ENCODE peak calls at places on chromosomes 11 and 22, in six cellular contexts. One of them, this sample, is unnamed.

GRCh38 chr22:32574397-32574796 is 99.8 kb downstream of the FBXO7 start:
- DNase-seq in A549: no peak
- DNase-seq in spleen: no peak
- DNase-seq in osteoblast: no peak
- DNase-seq in neuronal stem cell: no peak
- DNase-seq in upper lobe of left lung: no peak
- DNase-seq in this sample: no peak

GRCh38 chr11:32829157-32829679 is 509 bp upstream of the PRRG4 start:
- DNase-seq in A549: no peak
- DNase-seq in spleen: no peak
- DNase-seq in osteoblast: peak; percentile 22
- DNase-seq in neuronal stem cell: no peak
- DNase-seq in upper lobe of left lung: no peak
- DNase-seq in this sample: no peak

GRCh38 chr11:15956302-15956701 is 400.0 kb downstream of the SOX6 start:
- DNase-seq in A549: no peak
- DNase-seq in spleen: no peak
- DNase-seq in osteoblast: no peak
- DNase-seq in neuronal stem cell: no peak
- DNase-seq in upper lobe of left lung: no peak
- DNase-seq in this sample: no peak

GRCh38 chr11:88629496-88629895 is 292.0 kb upstream of the CTSC start:
- DNase-seq in A549: no peak
- DNase-seq in spleen: no peak
- DNase-seq in osteoblast: no peak
- DNase-seq in neuronal stem cell: no peak
- DNase-seq in upper lobe of left lung: no peak
- DNase-seq in this sample: no peak

GRCh38 chr11:16030664-16031063 is 325.7 kb downstream of the SOX6 start:
- DNase-seq in A549: no peak
- DNase-seq in spleen: no peak
- DNase-seq in osteoblast: no peak
- DNase-seq in neuronal stem cell: no peak
- DNase-seq in upper lobe of left lung: no peak
- DNase-seq in this sample: no peak

GRCh38 chr11:69129053-69129452 is 26.7 kb upstream of the SMIM38 start:
- DNase-seq in A549: no peak
- DNase-seq in spleen: no peak
- DNase-seq in osteoblast: no peak
- DNase-seq in neuronal stem cell: no peak
- DNase-seq in upper lobe of left lung: no peak
- DNase-seq in this sample: no peak

GRCh38 chr11:27445625-27446024 is 27.0 kb downstream of the LGR4 start:
- DNase-seq in A549: no peak
- DNase-seq in spleen: no peak
- DNase-seq in osteoblast: no peak
- DNase-seq in neuronal stem cell: no peak
- DNase-seq in upper lobe of left lung: no peak
- DNase-seq in this sample: no peak

GRCh38 chr11:27672836-27673464 is 27.3 kb downstream of the BDNF start:
- DNase-seq in A549: no peak
- DNase-seq in spleen: no peak
- DNase-seq in osteoblast: no peak
- DNase-seq in neuronal stem cell: no peak
- DNase-seq in upper lobe of left lung: no peak
- DNase-seq in this sample: no peak

GRCh38 chr11:44246726-44247125 is 63.2 kb downstream of the ALX4 start:
- DNase-seq in A549: no peak
- DNase-seq in spleen: no peak
- DNase-seq in osteoblast: no peak
- DNase-seq in neuronal stem cell: no peak
- DNase-seq in upper lobe of left lung: no peak
- DNase-seq in this sample: no peak

GRCh38 chr11:70078796-70079616 is 889 bp downstream of the ANO1 start:
- DNase-seq in A549: no peak
- DNase-seq in spleen: peak; percentile 62
- DNase-seq in osteoblast: peak; percentile 74
- DNase-seq in neuronal stem cell: no peak
- DNase-seq in upper lobe of left lung: no peak
- DNase-seq in this sample: no peak

GRCh38 chr11:11555228-11555627 is 66.6 kb downstream of the GALNT18 start:
- DNase-seq in A549: no peak
- DNase-seq in spleen: no peak
- DNase-seq in osteoblast: no peak
- DNase-seq in neuronal stem cell: no peak
- DNase-seq in upper lobe of left lung: no peak
- DNase-seq in this sample: no peak

GRCh38 chr11:132093861-132094260 is 723.4 kb downstream of the NTM start:
- DNase-seq in A549: no peak
- DNase-seq in spleen: no peak
- DNase-seq in osteoblast: no peak
- DNase-seq in neuronal stem cell: no peak
- DNase-seq in upper lobe of left lung: no peak
- DNase-seq in this sample: no peak

GRCh38 chr11:125176866-125177265 is 12.3 kb downstream of the PKNOX2 start:
- DNase-seq in A549: no peak
- DNase-seq in spleen: no peak
- DNase-seq in osteoblast: no peak
- DNase-seq in neuronal stem cell: no peak
- DNase-seq in upper lobe of left lung: no peak
- DNase-seq in this sample: no peak

GRCh38 chr11:78427615-78428272 is 10.1 kb upstream of the GAB2 start:
- DNase-seq in A549: no peak
- DNase-seq in spleen: no peak
- DNase-seq in osteoblast: no peak
- DNase-seq in neuronal stem cell: no peak
- DNase-seq in upper lobe of left lung: no peak
- DNase-seq in this sample: no peak

GRCh38 chr22:44885806-44886360 is 123.9 kb downstream of the PHF21B start:
- DNase-seq in A549: no peak
- DNase-seq in spleen: no peak
- DNase-seq in osteoblast: no peak
- DNase-seq in neuronal stem cell: no peak
- DNase-seq in upper lobe of left lung: no peak
- DNase-seq in this sample: no peak

GRCh38 chr11:65429724-65430405 is 7.3 kb downstream of the NEAT1 start:
- DNase-seq in A549: no peak
- DNase-seq in spleen: peak; percentile 91
- DNase-seq in osteoblast: no peak
- DNase-seq in neuronal stem cell: no peak
- DNase-seq in upper lobe of left lung: peak; percentile 89
- DNase-seq in this sample: peak; percentile 60

GRCh38 chr11:57438345-57439280 is 11.7 kb upstream of the SLC43A3 start:
- DNase-seq in A549: no peak
- DNase-seq in spleen: no peak
- DNase-seq in osteoblast: no peak
- DNase-seq in neuronal stem cell: no peak
- DNase-seq in upper lobe of left lung: no peak
- DNase-seq in this sample: no peak

GRCh38 chr22:44263547-44263946 is 49.2 kb downstream of the SHISAL1 start:
- DNase-seq in A549: no peak
- DNase-seq in spleen: peak; percentile 56
- DNase-seq in osteoblast: no peak
- DNase-seq in neuronal stem cell: no peak
- DNase-seq in upper lobe of left lung: peak; percentile 17
- DNase-seq in this sample: no peak

GRCh38 chr11:19453893-19454292 is 213.1 kb upstream of the E2F8 start:
- DNase-seq in A549: no peak
- DNase-seq in spleen: no peak
- DNase-seq in osteoblast: peak; percentile 92
- DNase-seq in neuronal stem cell: no peak
- DNase-seq in upper lobe of left lung: no peak
- DNase-seq in this sample: no peak

GRCh38 chr11:12154871-12155668 is 44.7 kb downstream of the MICAL2 start:
- DNase-seq in A549: no peak
- DNase-seq in spleen: peak; percentile 21
- DNase-seq in osteoblast: no peak
- DNase-seq in neuronal stem cell: no peak
- DNase-seq in upper lobe of left lung: no peak
- DNase-seq in this sample: no peak

GRCh38 chr22:48957311-48957986 is 870.2 kb downstream of the BRD1 start:
- DNase-seq in A549: no peak
- DNase-seq in spleen: peak; percentile 66
- DNase-seq in osteoblast: peak; percentile 67
- DNase-seq in neuronal stem cell: no peak
- DNase-seq in upper lobe of left lung: peak; percentile 69
- DNase-seq in this sample: no peak

GRCh38 chr11:78802058-78802633 is 227.5 kb upstream of the NARS2 start:
- DNase-seq in A549: no peak
- DNase-seq in spleen: no peak
- DNase-seq in osteoblast: peak; percentile 39
- DNase-seq in neuronal stem cell: no peak
- DNase-seq in upper lobe of left lung: peak; percentile 11
- DNase-seq in this sample: no peak

GRCh38 chr11:59528741-59529140 is 17.4 kb downstream of the OR4D9 start:
- DNase-seq in A549: no peak
- DNase-seq in spleen: no peak
- DNase-seq in osteoblast: no peak
- DNase-seq in neuronal stem cell: no peak
- DNase-seq in upper lobe of left lung: no peak
- DNase-seq in this sample: no peak

DNA sequence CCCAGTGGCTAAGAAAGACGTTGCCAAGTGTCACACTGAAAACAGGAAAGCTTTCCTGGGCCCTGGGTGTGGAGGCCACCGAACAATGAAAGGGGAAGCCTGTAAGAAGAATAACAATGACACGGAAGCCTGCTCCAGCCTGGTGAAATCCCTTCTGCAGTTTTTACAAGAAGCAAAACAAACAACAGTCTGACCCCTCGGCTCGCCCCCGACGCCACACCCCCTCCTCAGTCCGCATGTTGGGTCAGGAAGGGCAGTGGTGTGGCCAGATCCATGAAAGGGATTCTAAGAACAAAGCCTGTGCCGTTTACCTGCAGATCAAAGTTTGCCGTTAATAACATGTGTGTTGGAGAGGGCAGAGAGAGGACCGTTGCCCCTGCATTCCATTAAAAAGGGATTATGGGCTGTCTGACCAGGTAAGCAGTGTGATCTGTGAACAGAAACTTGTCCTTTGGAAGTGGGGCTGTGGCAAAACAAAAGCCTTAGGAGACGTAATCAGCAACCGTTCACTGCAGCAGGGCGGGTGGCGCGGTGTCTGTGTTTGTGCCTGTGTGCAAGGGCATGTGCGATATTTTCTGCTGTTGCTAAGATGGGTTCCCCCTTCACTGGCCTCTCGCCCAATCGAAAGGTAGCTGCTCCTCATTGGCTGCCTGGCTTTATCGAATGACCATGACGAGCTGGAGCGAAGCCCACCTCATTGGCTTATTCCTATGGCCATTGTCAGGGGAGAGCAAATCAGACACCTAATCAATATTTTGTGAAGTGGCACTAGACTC is 113.8 kb upstream of the BLID start:
- DNase-seq in A549: no peak
- DNase-seq in spleen: no peak
- DNase-seq in osteoblast: no peak
- DNase-seq in neuronal stem cell: peak; percentile 15
- DNase-seq in upper lobe of left lung: peak; percentile 53
- DNase-seq in this sample: no peak
- H3K4me1 ChIP-seq in A549: no peaks in the 10 kb centered on the region
- H3K4me1 ChIP-seq in spleen: no peaks in the 10 kb centered on the region
- H3K4me1 ChIP-seq in osteoblast: peaks cover 25% of the 10 kb centered on the region
- H3K4me1 ChIP-seq in neuronal stem cell: peaks cover 18% of the 10 kb centered on the region
- H3K4me1 ChIP-seq in upper lobe of left lung: peaks cover 11% of the 10 kb centered on the region
- H3K4me1 ChIP-seq in this sample: no peaks in the 10 kb centered on the region

GRCh38 chr22:17774928-17775675 is 833 bp upstream of the BID start:
- DNase-seq in A549: no peak
- DNase-seq in spleen: no peak
- DNase-seq in osteoblast: peak; percentile 74
- DNase-seq in neuronal stem cell: no peak
- DNase-seq in upper lobe of left lung: no peak
- DNase-seq in this sample: no peak
- H3K4me3 ChIP-seq in A549: peak overlapping the region; percentile 98
- H3K4me3 ChIP-seq in spleen: no peak overlapping the region
- H3K4me3 ChIP-seq in osteoblast: no peak overlapping the region
- H3K4me3 ChIP-seq in neuronal stem cell: peak overlapping the region; percentile 73
- H3K4me3 ChIP-seq in upper lobe of left lung: peak overlapping the region; percentile 92
- H3K4me3 ChIP-seq in this sample: no peak overlapping the region

GRCh38 chr11:82979824-82980223 is 78.3 kb downstream of the DDIAS start:
- DNase-seq in A549: no peak
- DNase-seq in spleen: no peak
- DNase-seq in osteoblast: no peak
- DNase-seq in neuronal stem cell: no peak
- DNase-seq in upper lobe of left lung: no peak
- DNase-seq in this sample: no peak

GRCh38 chr11:82980947-82981346 is 79.4 kb downstream of the DDIAS start:
- DNase-seq in A549: no peak
- DNase-seq in spleen: no peak
- DNase-seq in osteoblast: no peak
- DNase-seq in neuronal stem cell: no peak
- DNase-seq in upper lobe of left lung: no peak
- DNase-seq in this sample: no peak

GRCh38 chr11:82980292-82980691 is 78.8 kb downstream of the DDIAS start:
- DNase-seq in A549: peak; percentile 17
- DNase-seq in spleen: no peak
- DNase-seq in osteoblast: peak; percentile 69
- DNase-seq in neuronal stem cell: no peak
- DNase-seq in upper lobe of left lung: no peak
- DNase-seq in this sample: no peak

GRCh38 chr11:82976786-82977185 is 75.2 kb downstream of the DDIAS start:
- DNase-seq in A549: no peak
- DNase-seq in spleen: no peak
- DNase-seq in osteoblast: no peak
- DNase-seq in neuronal stem cell: no peak
- DNase-seq in upper lobe of left lung: no peak
- DNase-seq in this sample: no peak

GRCh38 chr11:82978422-82979099 is 77.0 kb downstream of the DDIAS start:
- DNase-seq in A549: no peak
- DNase-seq in spleen: no peak
- DNase-seq in osteoblast: peak; percentile 81
- DNase-seq in neuronal stem cell: no peak
- DNase-seq in upper lobe of left lung: no peak
- DNase-seq in this sample: no peak
- H3K4me1 ChIP-seq in A549: peaks cover 27% of the 10 kb centered on the region
- H3K4me1 ChIP-seq in spleen: no peaks in the 10 kb centered on the region
- H3K4me1 ChIP-seq in osteoblast: peaks cover 31% of the 10 kb centered on the region
- H3K4me1 ChIP-seq in neuronal stem cell: no peaks in the 10 kb centered on the region
- H3K4me1 ChIP-seq in upper lobe of left lung: peaks cover 3% of the 10 kb centered on the region
- H3K4me1 ChIP-seq in this sample: no peaks in the 10 kb centered on the region

GRCh38 chr22:19716041-19716828 is 1.9 kb downstream of the SEPTIN5 start:
- DNase-seq in A549: no peak
- DNase-seq in spleen: peak; percentile 70
- DNase-seq in osteoblast: peak; percentile 80
- DNase-seq in neuronal stem cell: no peak
- DNase-seq in upper lobe of left lung: peak; percentile 21
- DNase-seq in this sample: no peak

GRCh38 chr22:19713650-19714319 is 518 bp upstream of the SEPTIN5 start:
- DNase-seq in A549: no peak
- DNase-seq in spleen: peak; percentile 81
- DNase-seq in osteoblast: peak; percentile 89
- DNase-seq in neuronal stem cell: no peak
- DNase-seq in upper lobe of left lung: peak; percentile 89
- DNase-seq in this sample: no peak

GRCh38 chr22:19714320-19715252 is at the start of gene SEPTIN5:
- DNase-seq in A549: no peak
- DNase-seq in spleen: peak; percentile 80
- DNase-seq in osteoblast: peak; percentile 92
- DNase-seq in neuronal stem cell: no peak
- DNase-seq in upper lobe of left lung: peak; percentile 89
- DNase-seq in this sample: no peak

GRCh38 chr22:19716829-19717105 is 2.5 kb downstream of the SEPTIN5 start:
- DNase-seq in A549: no peak
- DNase-seq in spleen: peak; percentile 56
- DNase-seq in osteoblast: no peak
- DNase-seq in neuronal stem cell: no peak
- DNase-seq in upper lobe of left lung: no peak
- DNase-seq in this sample: no peak

GRCh38 chr22:19715286-19715939 is 1.1 kb downstream of the SEPTIN5 start:
- DNase-seq in A549: no peak
- DNase-seq in spleen: peak; percentile 72
- DNase-seq in osteoblast: peak; percentile 88
- DNase-seq in neuronal stem cell: no peak
- DNase-seq in upper lobe of left lung: peak; percentile 57
- DNase-seq in this sample: no peak
- H3K4me3 ChIP-seq in A549: peak overlapping the region; percentile 63
- H3K4me3 ChIP-seq in spleen: no peak overlapping the region
- H3K4me3 ChIP-seq in osteoblast: peak overlapping the region; percentile 70
- H3K4me3 ChIP-seq in neuronal stem cell: peak overlapping the region; percentile 51
- H3K4me3 ChIP-seq in upper lobe of left lung: no peak overlapping the region
- H3K4me3 ChIP-seq in this sample: peak overlapping the region; percentile 95

This sample was measured in breast epithelium.